ENCODE peak calls at places on chromosome 10, in six cellular contexts. O is SK-N-SH, V is GM23338, L is K562, W is Panc1, B is HL-60. Y is an unnamed sample.

GRCh38 chr10:48467669-48468068 is 137.2 kb downstream of the ARHGAP22 start:
- DNase-seq in V (no peak), L (no peak), W (no peak), O (no peak), B (no peak), Y (no peak)

GRCh38 chr10:10499839-10500238 is 517.8 kb upstream of the CELF2 start:
- DNase-seq in W (no peak), L (no peak), V (no peak), B (no peak), O (no peak), Y (no peak)

GRCh38 chr10:70940834-70941568 is 52.6 kb upstream of the PCBD1 start:
- DNase-seq in V (no peak), W (no peak), L (peak; percentile 47), O (peak; percentile 49), B (no peak), Y (no peak)

GRCh38 chr10:126090911-126091728 is 194.8 kb downstream of the FANK1 start:
- DNase-seq in W (peak; percentile 60), O (no peak), B (peak; percentile 3), L (no peak), V (no peak), Y (no peak)

GRCh38 chr10:6737758-6738463 is 157.8 kb upstream of the PRKCQ start:
- DNase-seq in V (no peak), O (no peak), L (no peak), W (no peak), B (no peak), Y (no peak)

GRCh38 chr10:12111528-12111927 is 17.9 kb upstream of the SEC61A2 start:
- DNase-seq in O (no peak), B (no peak), W (no peak), L (no peak), V (no peak), Y (no peak)

GRCh38 chr10:49114718-49115014 is 656 bp downstream of the VSTM4 start:
- DNase-seq in W (no peak), B (no peak), V (no peak), L (no peak), O (no peak), Y (no peak)

GRCh38 chr10:111578076-111578475 is 501.2 kb downstream of the ADRA2A start:
- DNase-seq in O (no peak), W (no peak), V (no peak), L (no peak), B (no peak), Y (no peak)

GRCh38 chr10:73205121-73205520 is 37.2 kb downstream of the FAM149B1 start:
- DNase-seq in L (no peak), V (no peak), O (no peak), W (no peak), B (no peak), Y (no peak)

GRCh38 chr10:31830887-31831286 is 97.7 kb downstream of the ARHGAP12 start:
- DNase-seq in V (no peak), B (no peak), L (no peak), W (no peak), O (no peak), Y (no peak)

GRCh38 chr10:60312818-60313588 is 76.7 kb downstream of the ANK3 start:
- DNase-seq in L (peak; percentile 78), O (no peak), W (no peak), V (no peak), B (no peak), Y (peak; percentile 26)

GRCh38 chr10:5033061-5033770 is 29.6 kb upstream of the AKR1C2 start:
- DNase-seq in W (no peak), V (no peak), O (no peak), L (peak; percentile 19), B (no peak), Y (no peak)

DNA sequence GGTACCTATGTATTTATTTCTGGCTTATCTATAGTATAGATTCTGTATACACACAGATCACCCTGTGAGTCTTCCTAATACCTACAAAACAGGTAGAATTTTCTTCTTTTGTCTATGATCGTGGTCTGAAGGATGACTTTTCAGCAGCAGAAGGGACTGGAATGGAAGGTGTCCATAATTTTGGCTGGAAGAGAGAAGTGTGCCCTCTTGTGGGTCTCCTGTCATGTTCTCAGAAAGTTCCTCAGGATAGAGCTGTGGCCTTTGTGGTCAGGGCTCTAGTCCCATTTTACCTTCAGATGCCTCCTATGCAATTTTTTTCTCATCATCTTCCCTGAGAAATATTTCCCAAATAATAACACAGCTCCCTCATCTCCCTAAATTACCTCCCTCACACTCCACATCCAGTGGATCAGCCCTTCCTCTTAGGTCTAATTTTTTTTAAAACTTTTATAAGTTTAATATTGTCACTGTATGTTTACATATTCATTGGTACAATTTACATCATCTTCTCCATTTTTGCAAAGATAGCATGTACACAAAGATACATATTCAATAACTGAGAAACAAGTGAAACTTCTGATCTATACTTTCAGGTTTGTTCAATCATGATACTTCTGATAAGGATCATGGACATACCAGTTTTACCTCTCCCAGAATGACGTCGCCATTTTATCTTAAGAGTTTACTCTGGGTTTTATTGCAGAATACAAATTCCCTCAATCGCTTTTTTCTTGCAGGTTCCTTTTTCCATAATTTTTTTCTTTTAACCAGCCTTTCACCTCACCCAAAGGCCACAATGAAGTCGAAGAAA is 112.7 kb downstream of the REEP3 start:
- DNase-seq in O (peak; percentile 46), W (peak; percentile 36), B (peak; percentile 29), L (peak; percentile 57), V (peak; percentile 62), Y (peak; percentile 57)
- TF ChIP-seq REST in O (no peak), W (no peak), B (no peak), L (no peak), V (no peak), Y (no peak)

DNA sequence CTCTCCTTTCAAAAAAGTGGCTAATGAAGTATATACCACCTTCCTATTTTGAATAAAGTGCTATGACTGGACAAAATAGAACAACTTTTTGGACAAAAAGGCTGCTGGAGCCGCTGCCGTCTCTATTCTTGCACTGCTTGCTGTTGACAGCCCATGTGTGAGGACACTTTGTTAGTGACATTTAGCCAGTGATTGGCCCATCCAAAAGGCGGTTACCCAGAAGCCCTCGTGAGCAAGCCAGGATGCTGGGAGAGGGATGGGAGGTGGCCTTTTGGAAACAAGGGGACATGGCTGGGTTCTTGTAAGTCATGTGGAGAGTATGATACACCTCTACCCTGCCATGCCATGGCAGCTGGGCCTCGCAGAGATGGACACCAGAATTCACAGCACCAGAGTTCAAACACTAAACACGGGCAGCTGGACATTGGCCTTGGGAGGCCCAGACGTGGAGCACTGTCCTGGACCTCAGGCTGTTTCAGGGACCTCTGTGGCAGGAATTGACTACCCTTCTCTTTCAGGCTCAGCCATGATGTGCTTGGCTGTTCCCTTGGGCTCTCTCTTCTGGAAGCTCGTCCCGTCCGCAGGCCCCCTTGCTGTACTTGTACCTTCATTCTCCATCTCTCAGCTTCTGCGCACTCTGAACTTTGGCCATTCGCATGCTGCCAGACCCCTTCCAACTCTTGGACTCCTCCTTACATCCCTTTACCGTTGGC is 118.3 kb downstream of the TCF7L2 start:
- DNase-seq in W (no peak), O (no peak), V (no peak), L (no peak), B (no peak), Y (no peak)
- TF ChIP-seq POLR2AphosphoS5 in W (no peak), O (no peak), V (no peak), L (no peak), B (no peak), Y (peak; percentile 20)

GRCh38 chr10:113445736-113446135 is 107.1 kb upstream of the HABP2 start:
- DNase-seq in L (no peak), O (no peak), W (no peak), V (no peak), B (no peak), Y (no peak)
- TF ChIP-seq REST in L (no peak), O (no peak), W (no peak), V (no peak), B (no peak), Y (no peak)

GRCh38 chr10:94287331-94287730 is 75.4 kb downstream of the NOC3L start:
- DNase-seq in B (no peak), W (no peak), L (no peak), O (no peak), V (no peak), Y (no peak)
- TF ChIP-seq POLR2AphosphoS5 in B (no peak), W (no peak), L (no peak), O (no peak), V (no peak), Y (no peak)

GRCh38 chr10:89574348-89574747 is 39.0 kb upstream of the SLC16A12 start:
- DNase-seq in V (no peak), W (no peak), B (no peak), O (no peak), L (no peak), Y (no peak)
- TF ChIP-seq REST in V (no peak), W (no peak), B (no peak), O (no peak), L (no peak), Y (no peak)

GRCh38 chr10:116683821-116684220 is 58.5 kb downstream of the HSPA12A start:
- DNase-seq in V (no peak), B (no peak), L (no peak), W (no peak), O (no peak), Y (no peak)

GRCh38 chr10:116686632-116687031 is 55.7 kb downstream of the HSPA12A start:
- DNase-seq in L (no peak), W (no peak), V (no peak), O (no peak), B (no peak), Y (no peak)

GRCh38 chr10:116687633-116688032 is 54.7 kb downstream of the HSPA12A start:
- DNase-seq in B (no peak), W (no peak), O (no peak), L (no peak), V (no peak), Y (no peak)

GRCh38 chr10:116684781-116685180 is 57.6 kb downstream of the HSPA12A start:
- DNase-seq in O (no peak), V (no peak), B (no peak), L (no peak), W (no peak), Y (no peak)

GRCh38 chr10:116685807-116686206 is 56.6 kb downstream of the HSPA12A start:
- DNase-seq in O (no peak), V (no peak), L (no peak), W (no peak), B (no peak), Y (no peak)
- TF ChIP-seq POLR2AphosphoS5 in O (no peak), V (no peak), L (no peak), W (no peak), B (no peak), Y (no peak)